ENCODE peak calls at places on chromosomes 5 and 9, in nine cellular contexts. B is left ventricle myocardium superior, W is left colon, I is left ventricle myocardium inferior, P is GM12865, U is kidney tubule cell, F is T-helper 1 cell, M is activated T-cell treated with anti-CD3 and anti-CD28 coated beads for 48 hours, V is stomach. L is an unnamed sample.

GRCh38 chr5:174418809-174419522 is 305.4 kb upstream of the MSX2 start:
- DNase-seq in U (no peak), B (no peak), V (no peak), I (no peak), W (peak; percentile 8), M (no peak), P (no peak), F (no peak), L (no peak)

GRCh38 chr5:51539232-51539631 is 156.0 kb downstream of the ISL1 start:
- DNase-seq in I (no peak), V (no peak), M (no peak), P (no peak), B (no peak), F (no peak), W (no peak), U (no peak), L (no peak)

GRCh38 chr5:129899454-129899853 is 4.8 kb upstream of the CHSY3 start:
- DNase-seq in V (no peak), W (no peak), F (no peak), U (no peak), P (no peak), M (no peak), B (no peak), I (no peak), L (no peak)

GRCh38 chr9:92669527-92669889 is 423 bp downstream of the IPPK start:
- DNase-seq in B (peak; percentile 62), V (peak; percentile 31), I (no peak), U (no peak), M (peak; percentile 23), W (peak; percentile 46), F (no peak), P (no peak), L (no peak)

GRCh38 chr5:162685302-162685701 is 617.7 kb downstream of the GABRG2 start:
- DNase-seq in V (no peak), M (no peak), W (no peak), B (no peak), F (no peak), P (no peak), I (no peak), U (no peak), L (no peak)

GRCh38 chr9:71796368-71796767 is 28.1 kb upstream of the CEMIP2 start:
- DNase-seq in M (no peak), F (no peak), W (no peak), U (peak; percentile 75), V (no peak), P (peak; percentile 20), I (no peak), B (no peak), L (no peak)

GRCh38 chr5:82160948-82161347 is 117.2 kb downstream of the RPS23 start:
- DNase-seq in U (peak; percentile 57), I (no peak), M (no peak), F (no peak), V (no peak), W (no peak), P (no peak), B (no peak), L (no peak)

GRCh38 chr5:172694061-172694460 is 53.0 kb downstream of the NEURL1B start:
- DNase-seq in U (peak; percentile 61), F (no peak), M (no peak), W (no peak), V (no peak), I (no peak), B (no peak), P (peak; percentile 29), L (no peak)

GRCh38 chr9:1294641-1295040 is 244.5 kb downstream of the DMRT2 start:
- DNase-seq in W (no peak), P (no peak), V (no peak), I (no peak), U (no peak), F (no peak), M (no peak), B (no peak), L (no peak)

GRCh38 chr5:172433513-172433912 is 20.8 kb downstream of the SH3PXD2B start:
- DNase-seq in V (no peak), F (no peak), I (no peak), M (no peak), W (no peak), U (no peak), B (no peak), P (no peak), L (no peak)

GRCh38 chr5:90201923-90202322 is 207.6 kb downstream of the CETN3 start:
- DNase-seq in B (no peak), M (no peak), P (no peak), V (no peak), W (no peak), I (no peak), U (peak; percentile 24), F (no peak), L (no peak)

GRCh38 chr9:32486839-32487562 is 39.0 kb downstream of the RIGI start:
- DNase-seq in B (no peak), W (no peak), V (no peak), U (no peak), P (no peak), M (no peak), I (no peak), F (no peak), L (no peak)